ENCODE peak calls at places on chromosome 1, in ten cellular contexts. V, W, H, K, A, I, C, Y, L and U are unnamed samples.

GRCh38 chr1:13826591-13826990 is 126.6 kb downstream of the PRDM2 start:
- DNase-seq in V (no peak), W (no peak), H (no peak), K (no peak), A (no peak), I (no peak), C (no peak), Y (no peak), L (no peak), U (no peak)

GRCh38 chr1:167842872-167843271 is 71.1 kb downstream of the ADCY10 start:
- DNase-seq in V (no peak), W (no peak), H (no peak), K (no peak), A (no peak), I (no peak), C (no peak), Y (no peak), L (no peak), U (no peak)

GRCh38 chr1:200739499-200740290 is 1.0 kb downstream of the CAMSAP2 start:
- DNase-seq in V (peak), W (peak), H (peak), K (peak), A (no peak), I (peak), C (no peak), Y (no peak), L (no peak), U (no peak)

GRCh38 chr1:19643602-19644419 is at the start of gene NBL1:
- DNase-seq in V (no peak), W (no peak), H (no peak), K (peak), A (peak), I (peak), C (no peak), Y (peak), L (peak), U (no peak)

GRCh38 chr1:3733603-3734591 is 18.4 kb upstream of the CCDC27 start:
- DNase-seq in V (no peak), W (peak), H (no peak), K (no peak), A (no peak), I (no peak), C (no peak), Y (no peak), L (no peak), U (no peak)

GRCh38 chr1:58392083-58392482 is 154.4 kb downstream of the OMA1 start:
- DNase-seq in V (no peak), W (no peak), H (no peak), K (no peak), A (peak), I (no peak), C (no peak), Y (no peak), L (peak), U (no peak)

GRCh38 chr1:160724445-160725242 is 13.0 kb upstream of the CD48 start:
- DNase-seq in V (no peak), W (no peak), H (no peak), K (no peak), A (no peak), I (no peak), C (no peak), Y (no peak), L (no peak), U (no peak)

GRCh38 chr1:87883906-87884305 is 555.2 kb downstream of the LMO4 start:
- DNase-seq in V (no peak), W (no peak), H (no peak), K (no peak), A (no peak), I (no peak), C (no peak), Y (no peak), L (no peak), U (no peak)

GRCh38 chr1:20726932-20727745 is 5.4 kb downstream of the SH2D5 start:
- DNase-seq in V (no peak), W (no peak), H (no peak), K (no peak), A (no peak), I (no peak), C (no peak), Y (no peak), L (no peak), U (no peak)

GRCh38 chr1:15465674-15466073 is 9.1 kb downstream of the CELA2A start:
- DNase-seq in V (no peak), W (no peak), H (no peak), K (no peak), A (no peak), I (no peak), C (no peak), Y (no peak), L (no peak), U (no peak)

GRCh38 chr1:93723733-93724270 is 42.2 kb upstream of the BCAR3 start:
- DNase-seq in V (no peak), W (no peak), H (no peak), K (no peak), A (no peak), I (no peak), C (no peak), Y (no peak), L (no peak), U (no peak)

GRCh38 chr1:113804421-113805255 is 7.6 kb downstream of the RSBN1 start:
- DNase-seq in V (no peak), W (peak), H (no peak), K (peak), A (no peak), I (peak), C (peak), Y (no peak), L (no peak), U (no peak)

GRCh38 chr1:230176871-230177411 is 109.9 kb downstream of the GALNT2 start:
- DNase-seq in V (peak), W (no peak), H (no peak), K (peak), A (peak), I (peak), C (no peak), Y (no peak), L (peak), U (peak)

GRCh38 chr1:211323156-211324063 is 3.2 kb upstream of the TRAF5 start:
- DNase-seq in V (no peak), W (peak), H (peak), K (peak), A (peak), I (peak), C (no peak), Y (peak), L (peak), U (peak)

GRCh38 chr1:203861379-203862184 is at the start of gene SNRPE:
- DNase-seq in V (peak), W (peak), H (peak), K (peak), A (peak), I (peak), C (peak), Y (peak), L (peak), U (peak)

GRCh38 chr1:232944342-232944741 is 6.1 kb upstream of the NTPCR start:
- DNase-seq in V (no peak), W (no peak), H (no peak), K (no peak), A (peak), I (no peak), C (no peak), Y (no peak), L (no peak), U (no peak)

GRCh38 chr1:221394011-221394544 is 347.8 kb downstream of the DUSP10 start:
- DNase-seq in V (no peak), W (no peak), H (no peak), K (peak), A (no peak), I (peak), C (peak), Y (no peak), L (no peak), U (peak)

GRCh38 chr1:107480548-107480947 is 339.7 kb downstream of the NTNG1 start:
- DNase-seq in V (peak), W (no peak), H (no peak), K (no peak), A (no peak), I (no peak), C (no peak), Y (no peak), L (no peak), U (peak)

GRCh38 chr1:62337785-62338631 is 18.8 kb upstream of the KANK4 start:
- DNase-seq in V (no peak), W (peak), H (no peak), K (no peak), A (no peak), I (no peak), C (no peak), Y (no peak), L (no peak), U (no peak)

GRCh38 chr1:64864018-64864945 is 102.1 kb downstream of the JAK1 start:
- DNase-seq in V (no peak), W (no peak), H (no peak), K (no peak), A (peak), I (peak), C (no peak), Y (peak), L (peak), U (peak)

GRCh38 chr1:235533476-235534168 is 29.4 kb upstream of the B3GALNT2 start:
- DNase-seq in V (no peak), W (no peak), H (no peak), K (no peak), A (no peak), I (no peak), C (no peak), Y (no peak), L (no peak), U (no peak)